ENCODE peak calls at places on chromosomes 3 and 15, in six cellular contexts. H is RPMI7951, Q is NCI-H2029 treated with DMSO at 0.1 percent for 48 hours, B is C1 segment of cervical spinal cord, C is heart right ventricle, M is activated B cell treated with CpG ODN at 0.5 μM for 24 hours. A is an unnamed sample.

GRCh38 chr15:96737408-96737807 is 406.9 kb downstream of the NR2F2 start:
- DNase-seq in H (no peak), Q (no peak), B (no peak), C (no peak), M (no peak), A (no peak)

GRCh38 chr3:52437326-52438103 is 7.4 kb downstream of the SEMA3G start:
- DNase-seq in H (no peak), Q (no peak), B (no peak), C (no peak), M (no peak), A (no peak)

GRCh38 chr3:64079369-64080160 is 56.3 kb upstream of the PSMD6 start:
- DNase-seq in H (no peak), Q (no peak), B (no peak), C (no peak), M (no peak), A (no peak)

GRCh38 chr15:57410373-57410772 is 34.1 kb downstream of the CGNL1 start:
- DNase-seq in H (no peak), Q (no peak), B (no peak), C (no peak), M (no peak), A (no peak)

GRCh38 chr15:69798481-69799315 is 299.0 kb downstream of the TLE3 start:
- DNase-seq in H (peak; percentile 38), Q (no peak), B (no peak), C (no peak), M (no peak), A (no peak)

GRCh38 chr3:8576841-8577553 is 67.6 kb downstream of the SSUH2 start:
- DNase-seq in H (no peak), Q (no peak), B (no peak), C (no peak), M (no peak), A (no peak)

GRCh38 chr3:46632792-46633191 is 20.5 kb downstream of the FAM240A start:
- DNase-seq in H (peak; percentile 8), Q (no peak), B (no peak), C (no peak), M (no peak), A (no peak)

GRCh38 chr3:165839296-165840076 is 2.3 kb upstream of the BCHE start:
- DNase-seq in H (no peak), Q (no peak), B (no peak), C (no peak), M (no peak), A (no peak)

GRCh38 chr3:98602078-98602678 is 8.8 kb upstream of the CPOX start:
- DNase-seq in H (peak; percentile 68), Q (peak; percentile 7), B (no peak), C (peak; percentile 50), M (no peak), A (no peak)

GRCh38 chr15:58517682-58518525 is 86.1 kb downstream of the LIPC start:
- DNase-seq in H (no peak), Q (no peak), B (no peak), C (no peak), M (no peak), A (no peak)

GRCh38 chr3:177776656-177777055 is 579.4 kb upstream of the TBL1XR1 start:
- DNase-seq in H (peak; percentile 82), Q (peak; percentile 70), B (no peak), C (no peak), M (no peak), A (no peak)

GRCh38 chr3:127741246-127741645 is 68.5 kb downstream of the ABTB1 start:
- DNase-seq in H (no peak), Q (no peak), B (no peak), C (no peak), M (no peak), A (no peak)